ENCODE peak calls at places on chromosomes 6 and 20, in nine cellular contexts. W is adipocyte, P is heart left ventricle, N is PC-3, F is fibroblast of lung, U is neuronal stem cell, Y is body of pancreas, A is mammary epithelial cell, H is thoracic aorta. C is an unnamed sample. For H3K27me3, the result is how much of the 10 kb centered on the place peaks cover.

GRCh38 chr20:9635756-9636155 is 121.4 kb downstream of the LAMP5 start:
- DNase-seq in W (peak), P (no peak), N (no peak), F (no peak), U (no peak), Y (no peak), A (no peak), H (no peak), C (no peak)

GRCh38 chr6:67952121-67952520 is 683.0 kb upstream of the ADGRB3 start:
- DNase-seq in W (peak), P (no peak), N (peak), F (peak), U (no peak), Y (no peak), A (no peak), H (no peak), C (no peak)

GRCh38 chr6:130240232-130240631 is 17.5 kb upstream of the SAMD3 start:
- DNase-seq in W (peak), P (no peak), N (peak), F (peak), U (no peak), Y (no peak), A (peak), H (no peak), C (no peak)

GRCh38 chr6:78947962-78948361 is 80.6 kb downstream of the IRAK1BP1 start:
- DNase-seq in W (peak), P (no peak), N (peak), F (peak), U (no peak), Y (no peak), A (no peak), H (no peak), C (no peak)

GRCh38 chr6:75759207-75759606 is 10.2 kb downstream of the MYO6 start:
- DNase-seq in W (no peak), P (no peak), N (no peak), F (no peak), U (no peak), Y (no peak), A (no peak), H (no peak), C (no peak)

GRCh38 chr6:144895890-144896289 is 610.8 kb downstream of the UTRN start:
- DNase-seq in W (no peak), P (no peak), N (no peak), F (no peak), U (no peak), Y (no peak), A (no peak), H (no peak), C (no peak)

GRCh38 chr6:142378138-142378875 is 76.5 kb downstream of the ADGRG6 start:
- DNase-seq in W (peak), P (no peak), N (peak), F (peak), U (no peak), Y (no peak), A (peak), H (no peak), C (peak)

GRCh38 chr6:79946773-79947190 is 571 bp downstream of the ELOVL4 start:
- DNase-seq in W (peak), P (no peak), N (peak), F (peak), U (peak), Y (peak), A (peak), H (no peak), C (peak)

GRCh38 chr6:32637219-32637880 is at the start of gene HLA-DQA1:
- DNase-seq in W (no peak), P (peak), N (peak), F (no peak), U (no peak), Y (no peak), A (peak), H (no peak), C (no peak)

GRCh38 chr6:72212686-72213085 is 326.3 kb downstream of the RIMS1 start:
- DNase-seq in W (no peak), P (no peak), N (no peak), F (no peak), U (no peak), Y (no peak), A (no peak), H (no peak), C (no peak)

GRCh38 chr6:35311390-35312075 is 13.9 kb downstream of the DEF6 start:
- DNase-seq in W (no peak), P (no peak), N (no peak), F (no peak), U (no peak), Y (no peak), A (no peak), H (no peak), C (no peak)

GRCh38 chr20:64211874-64212658 is 43.5 kb upstream of the PCMTD2 start:
- DNase-seq in W (no peak), P (no peak), N (no peak), F (no peak), U (no peak), Y (no peak), A (no peak), H (no peak), C (no peak)

GRCh38 chr6:169171951-169172350 is 81.7 kb downstream of the THBS2 start:
- DNase-seq in W (peak), P (no peak), N (peak), F (peak), U (no peak), Y (no peak), A (peak), H (no peak), C (peak)

GRCh38 chr6:109304284-109305015 is 77.8 kb downstream of the CD164 start:
- DNase-seq in W (no peak), P (no peak), N (no peak), F (no peak), U (no peak), Y (no peak), A (peak), H (no peak), C (no peak)

GRCh38 chr6:72787521-72788031 is 165.7 kb downstream of the KCNQ5 start:
- DNase-seq in W (peak), P (no peak), N (peak), F (peak), U (peak), Y (no peak), A (peak), H (no peak), C (peak)

GRCh38 chr20:22462975-22463914 is 121.1 kb downstream of the FOXA2 start:
- DNase-seq in W (no peak), P (no peak), N (peak), F (no peak), U (no peak), Y (no peak), A (peak), H (no peak), C (peak)

GRCh38 chr20:1674361-1674760 is 16.8 kb upstream of the SIRPG start:
- DNase-seq in W (no peak), P (no peak), N (no peak), F (no peak), U (no peak), Y (no peak), A (no peak), H (no peak), C (no peak)

GRCh38 chr6:134176283-134176975 is 124.0 kb upstream of the SLC2A12 start:
- DNase-seq in W (peak), P (peak), N (peak), F (peak), U (no peak), Y (peak), A (no peak), H (peak), C (peak)

GRCh38 chr6:135180458-135181332 is at the start of gene MYB:
- DNase-seq in W (peak), P (peak), N (peak), F (peak), U (peak), Y (peak), A (peak), H (no peak), C (peak)

GRCh38 chr6:116011520-116011919 is 49.2 kb downstream of the FRK start:
- DNase-seq in W (no peak), P (no peak), N (peak), F (no peak), U (no peak), Y (no peak), A (peak), H (no peak), C (no peak)

GRCh38 chr6:169223006-169223405 is 30.6 kb downstream of the THBS2 start:
- DNase-seq in W (no peak), P (no peak), N (no peak), F (no peak), U (no peak), Y (no peak), A (no peak), H (no peak), C (no peak)

GRCh38 chr6:145960918-145961604 is 3.1 kb downstream of the SHPRH start:
- DNase-seq in W (peak), P (no peak), N (no peak), F (peak), U (no peak), Y (no peak), A (no peak), H (no peak), C (peak)

GRCh38 chr6:27133281-27134227 is 113.9 kb upstream of the PRSS16 start:
- DNase-seq in W (peak), P (peak), N (peak), F (peak), U (no peak), Y (peak), A (peak), H (no peak), C (peak)

GRCh38 chr20:59134182-59134581 is 29.4 kb upstream of the ZNF831 start:
- DNase-seq in W (no peak), P (no peak), N (no peak), F (no peak), U (no peak), Y (no peak), A (no peak), H (no peak), C (no peak)

GRCh38 chr20:57756921-57757320 is 47.1 kb upstream of the PMEPA1 start:
- DNase-seq in W (no peak), P (no peak), N (no peak), F (no peak), U (no peak), Y (no peak), A (no peak), H (no peak), C (no peak)

GRCh38 chr20:57753332-57754164 is 43.7 kb upstream of the PMEPA1 start:
- DNase-seq in W (no peak), P (peak), N (no peak), F (no peak), U (no peak), Y (no peak), A (no peak), H (no peak), C (no peak)

GRCh38 chr20:57756213-57756612 is 46.4 kb upstream of the PMEPA1 start:
- DNase-seq in W (no peak), P (no peak), N (no peak), F (no peak), U (no peak), Y (no peak), A (no peak), H (no peak), C (no peak)

GRCh38 chr20:57755609-57756008 is 45.8 kb upstream of the PMEPA1 start:
- DNase-seq in W (no peak), P (no peak), N (no peak), F (no peak), U (no peak), Y (no peak), A (no peak), H (no peak), C (no peak)

DNA sequence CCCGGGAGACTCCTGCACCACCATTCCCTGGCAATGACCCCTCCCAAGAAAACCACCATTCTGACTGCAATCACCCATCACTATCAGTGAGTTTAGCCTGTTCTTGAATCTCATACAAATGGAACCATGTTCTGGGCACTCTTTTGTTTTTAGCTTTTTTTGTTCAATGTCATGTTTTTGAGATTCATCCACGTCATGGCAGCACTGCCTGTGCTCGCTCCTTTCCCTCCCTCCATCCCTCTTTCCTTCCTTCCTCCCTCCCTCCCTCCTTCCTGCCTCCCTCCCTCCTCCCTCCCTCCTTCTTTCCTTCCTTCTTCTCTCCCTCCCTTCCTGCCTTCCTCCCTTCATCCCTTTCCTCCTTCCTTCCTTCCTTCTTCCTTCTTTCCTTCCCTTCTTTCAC is 44.4 kb upstream of the PMEPA1 start:
- DNase-seq in W (no peak), P (no peak), N (no peak), F (no peak), U (no peak), Y (no peak), A (no peak), H (no peak), C (no peak)
- H3K27me3 ChIP-seq in W (half or more), P (under half), N (under half), F (under half), U (under half), Y (under half), A (under half), H (under half), C (under half)

GRCh38 chr6:106514281-106514885 is 114.9 kb downstream of the RTN4IP1 start:
- DNase-seq in W (no peak), P (no peak), N (peak), F (no peak), U (no peak), Y (no peak), A (peak), H (no peak), C (no peak)
- H3K27me3 ChIP-seq in W (under half), P (under half), N (under half), F (under half), U (under half), Y (under half), A (under half), H (under half), C (under half)

DNA sequence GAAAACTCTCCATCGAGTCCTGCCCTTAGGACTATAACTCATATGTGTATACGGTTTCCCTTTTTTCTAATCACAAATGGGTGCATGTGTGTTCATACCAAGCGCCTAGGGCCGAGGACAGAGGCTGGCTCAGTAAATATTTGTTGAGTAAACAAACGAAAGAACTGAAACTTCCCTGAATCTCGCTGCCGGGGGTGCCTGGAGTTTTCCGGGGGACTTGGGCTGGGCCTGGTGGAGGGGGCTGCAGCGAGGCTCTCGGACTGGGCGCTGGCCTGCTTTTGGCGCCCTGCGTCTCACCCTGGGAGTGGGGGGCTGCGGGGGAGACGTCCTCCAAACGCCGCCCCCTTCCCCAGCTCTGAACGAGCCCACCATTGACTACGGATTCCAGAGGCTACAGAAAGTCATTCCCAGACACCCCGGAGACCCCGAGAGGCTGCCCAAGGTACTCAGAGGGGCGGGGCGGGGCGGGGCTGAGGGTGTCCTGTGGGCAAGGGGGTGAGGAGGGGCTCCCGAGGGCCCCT is 49.0 kb downstream of the CPXM1 start:
- DNase-seq in W (peak), P (no peak), N (peak), F (no peak), U (no peak), Y (no peak), A (no peak), H (no peak), C (no peak)
- H3K27me3 ChIP-seq in W (half or more), P (under half), N (under half), F (under half), U (half or more), Y (under half), A (under half), H (under half), C (under half)

GRCh38 chr6:108118791-108119211 is 44.3 kb upstream of the OSTM1 start:
- DNase-seq in W (no peak), P (no peak), N (no peak), F (peak), U (peak), Y (no peak), A (no peak), H (no peak), C (no peak)

GRCh38 chr6:108118359-108118724 is 43.8 kb upstream of the OSTM1 start:
- DNase-seq in W (no peak), P (no peak), N (no peak), F (no peak), U (no peak), Y (no peak), A (no peak), H (no peak), C (no peak)

GRCh38 chr6:108121612-108122011 is 44.2 kb upstream of the NR2E1 start:
- DNase-seq in W (no peak), P (no peak), N (no peak), F (no peak), U (no peak), Y (no peak), A (no peak), H (no peak), C (no peak)

GRCh38 chr6:108119212-108120141 is 44.9 kb upstream of the OSTM1 start:
- DNase-seq in W (no peak), P (no peak), N (no peak), F (no peak), U (peak), Y (no peak), A (no peak), H (no peak), C (no peak)

DNA sequence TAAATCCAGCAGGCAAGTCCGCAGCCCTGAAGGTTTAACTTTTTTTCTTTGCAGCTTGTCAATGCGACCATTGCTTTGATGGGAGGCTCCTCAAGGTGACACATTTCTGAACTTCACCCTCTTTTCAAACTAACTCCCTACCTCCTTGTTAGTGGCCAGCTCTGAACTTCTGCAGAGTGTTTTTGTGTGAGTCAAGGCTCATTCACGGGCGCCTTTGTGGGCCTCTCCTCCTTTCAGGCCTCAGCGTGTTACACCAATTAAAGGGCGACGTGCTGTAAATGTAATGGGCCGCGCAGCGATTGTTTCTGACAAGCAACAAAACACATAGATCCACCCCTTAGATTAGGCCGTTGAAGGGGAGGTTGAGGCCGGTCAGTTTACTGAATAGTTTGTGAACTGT is 45.5 kb upstream of the NR2E1 start:
- DNase-seq in W (no peak), P (no peak), N (no peak), F (no peak), U (peak), Y (no peak), A (no peak), H (no peak), C (no peak)
- H3K27me3 ChIP-seq in W (half or more), P (half or more), N (under half), F (half or more), U (half or more), Y (under half), A (under half), H (under half), C (under half)

GRCh38 chr6:37614059-37614940 is 83.4 kb downstream of the MDGA1 start:
- DNase-seq in W (no peak), P (no peak), N (no peak), F (no peak), U (no peak), Y (no peak), A (no peak), H (no peak), C (no peak)
- H3K27me3 ChIP-seq in W (under half), P (under half), N (under half), F (under half), U (under half), Y (under half), A (under half), H (under half), C (under half)

DNA sequence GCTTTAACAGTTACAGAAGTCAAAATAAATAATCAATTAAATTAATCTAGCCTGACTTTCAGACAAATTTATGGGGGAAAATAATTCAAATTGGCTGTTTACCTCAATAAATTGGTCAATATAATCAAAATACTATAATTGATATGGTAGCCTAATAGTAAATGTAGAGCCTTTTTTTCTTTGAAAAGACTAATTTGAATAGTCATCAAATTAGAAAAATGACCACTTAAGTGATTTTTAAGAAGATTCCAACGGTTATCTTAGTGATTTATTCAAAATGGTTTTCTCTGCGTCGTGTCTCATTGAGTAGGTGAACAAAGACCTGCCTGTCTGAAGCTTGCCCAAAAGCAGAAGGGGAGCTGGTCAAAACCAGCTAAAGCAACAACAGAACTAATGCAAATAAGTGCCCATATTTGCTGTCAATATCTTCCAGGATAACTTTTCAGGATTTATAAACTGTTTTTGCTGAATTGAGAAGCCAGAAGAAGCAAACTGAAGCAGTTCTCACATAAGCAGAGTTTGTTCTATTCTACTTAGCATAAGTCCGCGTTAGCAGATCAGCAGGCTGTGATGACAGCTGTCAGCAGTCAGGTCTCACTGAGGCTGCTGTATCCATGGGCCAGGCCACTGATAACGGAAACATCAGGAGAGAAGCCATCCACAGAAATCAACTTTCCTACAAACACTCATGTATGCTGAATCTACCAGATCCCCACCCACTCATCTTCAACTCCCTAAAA is 7.0 kb downstream of the RCAN2 start:
- DNase-seq in W (no peak), P (peak), N (no peak), F (no peak), U (no peak), Y (no peak), A (no peak), H (no peak), C (no peak)
- H3K27me3 ChIP-seq in W (under half), P (under half), N (half or more), F (under half), U (under half), Y (under half), A (under half), H (under half), C (under half)

GRCh38 chr6:41635365-41635764 is 2.9 kb upstream of the MDFI start:
- DNase-seq in W (no peak), P (no peak), N (no peak), F (no peak), U (no peak), Y (no peak), A (no peak), H (no peak), C (no peak)
- H3K27me3 ChIP-seq in W (half or more), P (under half), N (under half), F (under half), U (under half), Y (under half), A (under half), H (under half), C (under half)

GRCh38 chr20:49987868-49988690 is 5.3 kb downstream of the SNAI1 start:
- DNase-seq in W (peak), P (no peak), N (no peak), F (no peak), U (no peak), Y (no peak), A (no peak), H (no peak), C (no peak)
- H3K27me3 ChIP-seq in W (under half), P (under half), N (under half), F (under half), U (under half), Y (under half), A (under half), H (under half), C (under half)

DNA sequence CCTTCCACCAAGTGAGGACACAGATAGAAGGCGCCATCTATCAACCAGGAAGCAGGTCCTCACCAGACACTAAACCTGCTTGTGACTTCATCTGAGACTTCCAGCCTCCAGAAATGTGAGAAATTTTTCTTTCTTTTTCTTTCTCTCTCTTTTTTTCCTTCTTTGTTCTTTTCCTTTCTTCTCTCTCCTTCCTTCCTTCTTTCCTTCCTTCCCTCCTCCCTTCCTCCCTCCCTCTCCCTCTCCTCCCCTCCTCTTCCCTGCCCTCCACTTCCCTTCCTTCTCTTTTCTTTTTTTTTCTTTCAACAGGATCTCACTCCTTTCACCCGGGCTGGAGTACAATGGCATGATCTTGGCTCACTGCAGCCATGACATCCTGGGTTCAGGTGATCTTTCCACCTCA is 37.4 kb upstream of the MCUR1 start:
- DNase-seq in W (no peak), P (no peak), N (no peak), F (no peak), U (no peak), Y (no peak), A (no peak), H (no peak), C (no peak)
- H3K27me3 ChIP-seq in W (under half), P (under half), N (under half), F (under half), U (under half), Y (under half), A (under half), H (under half), C (under half)

C was measured in MG63.